ENCODE peak calls at places on chromosomes 4 and X, in seven cellular contexts. D is SJSA1, P is mammary epithelial cell, X is MM.1S, I is Caco-2, S is cardiac muscle cell, O is GM23338. G is an unnamed sample. For H3K4me1 and H3K27me3, the result is how much of the 10 kb centered on the place peaks cover.

GRCh38 chr4:98283219-98284199 is 22.3 kb downstream of the RAP1GDS1 start:
- DNase-seq in I (no peak), P (peak), S (no peak), O (no peak), D (no peak), X (no peak), G (no peak)

GRCh38 chr4:12242354-12242753 is 813.7 kb upstream of the HS3ST1 start:
- DNase-seq in I (no peak), S (no peak), X (no peak), O (no peak), P (no peak), D (no peak), G (no peak)

GRCh38 chrX:138519296-138519695 is 192.2 kb downstream of the FGF13 start:
- DNase-seq in O (peak), D (no peak), I (no peak), X (no peak), S (peak), P (no peak), G (no peak)

GRCh38 chrX:133412246-133412645 is 3.0 kb downstream of the GPC4 start:
- DNase-seq in D (peak), O (no peak), P (no peak), S (no peak), X (no peak), I (no peak), G (no peak)

GRCh38 chrX:94058728-94059382 is 384.8 kb downstream of the FAM133A start:
- DNase-seq in D (no peak), I (peak), O (peak), P (peak), X (peak), S (peak), G (no peak)

GRCh38 chr4:174457468-174457867 is 64.8 kb downstream of the HPGD start:
- DNase-seq in X (no peak), I (no peak), P (no peak), O (no peak), D (no peak), S (no peak), G (no peak)

GRCh38 chrX:352181-352580 is 33.6 kb upstream of the GTPBP6 start:
- DNase-seq in I (no peak), X (no peak), D (no peak), O (no peak), S (no peak), P (no peak), G (no peak)

GRCh38 chrX:16743604-16744325 is 24.4 kb downstream of the SYAP1 start:
- DNase-seq in D (no peak), O (no peak), S (no peak), I (no peak), P (peak), X (no peak), G (no peak)

GRCh38 chr4:15153662-15154061 is 151.4 kb downstream of the CPEB2 start:
- DNase-seq in S (no peak), D (no peak), O (no peak), P (no peak), I (no peak), X (no peak), G (no peak)

GRCh38 chr4:107902715-107903114 is 28.6 kb upstream of the CYP2U1 start:
- DNase-seq in X (no peak), D (no peak), P (no peak), S (no peak), I (no peak), O (no peak), G (no peak)

GRCh38 chr4:153038493-153039311 is 102.6 kb downstream of the FHDC1 start:
- DNase-seq in D (no peak), S (no peak), X (no peak), O (peak), I (peak), P (no peak), G (no peak)

GRCh38 chr4:26181616-26182015 is 139.2 kb upstream of the RBPJ start:
- DNase-seq in D (no peak), X (no peak), P (peak), S (no peak), I (no peak), O (no peak), G (no peak)

GRCh38 chr4:181517521-181517920 is 725.7 kb upstream of the TENM3 start:
- DNase-seq in P (no peak), O (no peak), I (no peak), D (no peak), S (no peak), X (no peak), G (no peak)

GRCh38 chrX:138006176-138006575 is 440.2 kb downstream of the ZIC3 start:
- DNase-seq in I (no peak), D (no peak), X (no peak), S (no peak), O (no peak), P (no peak), G (no peak)

GRCh38 chr4:142705820-142706219 is 140.3 kb downstream of the INPP4B start:
- DNase-seq in P (no peak), S (no peak), D (no peak), I (no peak), X (no peak), O (no peak), G (no peak)

GRCh38 chr4:40546506-40546905 is 83.2 kb downstream of the RBM47 start:
- DNase-seq in P (no peak), X (no peak), I (peak), D (no peak), S (no peak), O (no peak), G (no peak)

GRCh38 chr4:126906466-126906865 is 726.3 kb upstream of the INTU start:
- DNase-seq in X (no peak), I (no peak), S (no peak), P (no peak), O (peak), D (no peak), G (no peak)

GRCh38 chrX:155747520-155747919 is 133.6 kb upstream of the VAMP7 start:
- DNase-seq in X (no peak), S (no peak), P (peak), I (no peak), O (no peak), D (no peak), G (no peak)

GRCh38 chr4:153274967-153275366 is 69.5 kb upstream of the MND1 start:
- DNase-seq in P (peak), S (no peak), O (no peak), X (no peak), D (no peak), I (no peak), G (no peak)

GRCh38 chr4:164930647-164931046 is 46.8 kb downstream of the TRIM61 start:
- DNase-seq in D (no peak), X (no peak), O (no peak), S (no peak), P (no peak), I (no peak), G (no peak)

GRCh38 chr4:7727727-7728126 is 211.9 kb downstream of the AFAP1 start:
- DNase-seq in P (peak), X (no peak), O (no peak), D (no peak), I (no peak), S (no peak), G (no peak)

GRCh38 chr4:150217804-150218203 is 139.6 kb downstream of the DCLK2 start:
- DNase-seq in I (no peak), D (no peak), S (no peak), X (no peak), O (no peak), P (no peak), G (no peak)

GRCh38 chr4:118352843-118353373 is at the start of gene PRSS12:
- DNase-seq in D (peak), S (peak), X (peak), I (peak), P (peak), O (peak), G (peak)

GRCh38 chrX:153919281-153919680 is 6.8 kb downstream of the ARHGAP4 start:
- DNase-seq in O (no peak), S (no peak), X (no peak), P (no peak), D (no peak), I (no peak), G (no peak)

GRCh38 chr4:153564630-153565525 is 98.7 kb downstream of the TMEM131L start:
- DNase-seq in P (no peak), O (no peak), I (peak), S (no peak), D (peak), X (no peak), G (no peak)

GRCh38 chrX:108439434-108439883 is at the start of gene COL4A5:
- DNase-seq in S (peak), O (peak), I (peak), X (peak), P (peak), D (peak), G (peak)

DNA sequence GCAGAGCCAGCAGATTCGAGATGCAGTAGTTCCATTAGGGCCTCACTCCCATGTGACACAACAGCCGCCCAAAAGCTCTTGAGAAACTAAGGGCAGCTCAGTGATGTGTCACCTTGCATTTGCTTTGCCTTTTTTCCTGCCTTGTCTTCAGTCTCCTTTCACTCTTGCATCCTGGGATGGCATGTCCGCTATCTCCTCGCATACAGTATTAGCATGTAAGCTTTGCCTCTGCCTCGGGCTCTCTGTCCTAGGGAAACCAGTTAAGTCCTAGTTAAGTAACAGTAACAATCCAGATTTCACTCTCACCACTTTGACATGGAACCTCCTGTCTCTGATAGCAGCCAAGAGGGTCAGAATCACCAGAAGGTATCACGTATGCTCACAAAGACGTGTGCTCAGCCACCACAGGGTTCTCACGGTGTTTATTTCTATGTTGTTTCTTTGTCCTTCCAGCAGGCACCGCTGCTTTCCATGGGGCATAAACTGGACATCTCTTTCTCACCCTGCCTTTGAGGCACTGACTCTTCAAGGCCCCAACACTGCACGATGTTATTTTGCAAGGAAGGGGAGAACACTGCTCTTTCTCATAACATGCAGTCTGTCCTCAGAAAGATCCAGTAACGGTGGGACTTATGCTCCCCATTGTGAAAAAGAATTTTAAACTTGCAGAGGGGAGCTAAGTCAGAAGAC is 26.7 kb upstream of the SORBS2 start:
- DNase-seq in O (no peak), X (no peak), D (no peak), I (no peak), P (no peak), S (no peak), G (no peak)
- H3K4me3 ChIP-seq in O (no peak), X (no peak), D (no peak), I (no peak), P (no peak), S (no peak), G (no peak)

DNA sequence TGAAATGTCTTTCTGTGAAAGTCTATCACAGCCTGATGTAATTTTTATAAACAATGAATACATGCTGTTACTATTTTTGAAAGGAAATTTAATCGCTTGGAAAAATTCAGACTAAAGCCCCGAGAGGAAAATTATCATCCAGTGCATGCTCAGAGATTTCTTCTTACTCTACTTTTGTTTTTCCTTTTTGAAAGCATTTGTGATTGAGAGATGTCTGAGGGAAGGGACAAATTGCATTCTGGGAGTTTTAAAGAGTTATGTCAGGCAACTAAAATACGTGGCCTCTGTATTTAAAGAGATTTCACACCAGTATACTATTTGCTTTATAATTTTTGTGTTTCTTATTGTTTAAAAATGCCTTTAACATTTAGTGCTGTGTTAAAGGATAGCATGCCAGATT is 1.4 kb upstream of the ZFX start:
- DNase-seq in D (no peak), I (no peak), P (no peak), O (no peak), X (peak), S (no peak), G (no peak)
- H3K4me1 ChIP-seq in D (under half), I (under half), P (under half), O (under half), X (under half), S (under half), G (under half)

DNA sequence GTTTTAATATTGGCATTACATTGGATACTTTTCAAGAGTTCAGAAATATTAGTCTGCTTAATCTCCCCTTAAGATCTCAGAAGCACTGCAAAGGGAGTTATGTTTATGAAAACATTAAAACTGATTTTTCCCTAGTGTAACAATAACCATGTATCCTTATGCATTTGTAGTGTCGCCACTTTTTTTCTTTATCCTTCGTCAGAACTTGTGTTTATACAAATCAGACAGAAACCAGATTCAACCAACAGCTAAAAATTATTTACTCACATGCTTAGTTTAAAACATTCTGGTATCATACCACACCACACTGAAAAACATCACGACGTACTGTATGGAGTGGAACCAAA is 1.3 kb downstream of the SETD7 start:
- DNase-seq in X (no peak), P (no peak), I (no peak), D (no peak), S (no peak), O (no peak), G (no peak)
- H3K27me3 ChIP-seq in X (under half), P (under half), I (under half), D (under half), S (under half), O (half or more), G (under half)

DNA sequence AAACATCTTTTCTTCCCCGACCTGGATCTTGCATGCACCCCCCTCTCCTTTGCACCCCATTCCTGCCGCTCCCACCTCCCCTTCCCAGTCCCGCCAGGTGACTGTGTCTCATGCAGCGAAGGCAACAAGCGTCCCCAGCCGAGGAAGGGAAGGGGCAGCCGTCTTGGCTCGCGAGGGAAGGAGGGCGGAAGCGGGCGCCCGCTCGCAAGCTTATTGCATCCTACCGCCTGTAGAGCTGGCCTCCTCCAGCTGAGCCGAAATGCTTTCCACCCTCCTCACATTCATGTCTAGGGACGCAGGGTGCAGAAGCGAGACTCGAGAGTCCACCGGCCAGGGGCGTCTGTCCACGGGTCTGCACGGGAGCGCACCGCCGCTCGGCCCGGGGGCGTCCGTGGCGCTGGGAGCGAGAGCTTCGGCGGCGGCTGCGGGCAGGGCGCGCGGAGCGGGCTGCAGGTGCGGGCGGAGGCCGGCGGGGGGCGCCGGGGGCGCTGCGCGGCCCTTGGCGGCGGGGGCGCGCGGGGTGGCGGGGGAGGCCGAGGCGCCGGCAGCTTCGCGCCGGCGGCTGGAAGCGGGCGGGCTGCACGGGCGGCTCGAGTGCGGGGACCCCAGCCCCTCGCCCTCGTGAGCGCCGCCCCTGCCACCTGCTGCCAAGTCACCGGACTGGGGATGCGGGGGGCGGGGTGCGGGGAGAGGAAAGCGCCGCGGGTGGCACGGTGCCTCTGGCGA is at the start of gene KCNIP4:
- DNase-seq in X (peak), P (peak), D (no peak), O (peak), S (peak), I (peak), G (peak)
- H3K4me3 ChIP-seq in X (peak), P (peak), D (no peak), O (peak), S (peak), I (no peak), G (no peak)

GRCh38 chr4:158458271-158458895 is 63.3 kb upstream of the RXFP1 start:
- DNase-seq in P (peak), I (no peak), O (no peak), X (no peak), S (no peak), D (no peak), G (no peak)

GRCh38 chr4:158459085-158459820 is 62.4 kb upstream of the RXFP1 start:
- DNase-seq in X (no peak), O (peak), P (peak), S (no peak), I (no peak), D (no peak), G (no peak)

GRCh38 chr4:158462611-158463010 is 59.1 kb upstream of the RXFP1 start:
- DNase-seq in S (no peak), O (no peak), X (no peak), P (peak), I (no peak), D (no peak), G (no peak)

DNA sequence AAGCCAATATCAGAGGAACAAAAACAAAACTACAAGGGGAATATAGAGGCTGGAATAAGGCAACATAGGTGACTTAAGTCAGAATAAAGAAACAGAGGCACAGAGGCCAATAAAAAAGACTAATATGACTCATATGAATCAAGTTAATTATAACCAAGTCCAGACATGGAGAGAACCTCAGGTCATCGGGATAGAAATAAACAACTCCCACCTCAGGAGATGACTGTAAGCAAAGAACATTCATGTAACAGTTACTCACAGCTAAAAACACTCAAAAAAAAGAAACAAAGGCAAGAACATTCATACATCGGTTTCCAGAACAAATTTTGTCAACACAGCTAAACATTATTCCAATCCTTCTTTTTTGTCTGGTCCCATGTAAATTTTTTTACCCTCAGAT is 60.3 kb upstream of the RXFP1 start:
- DNase-seq in D (no peak), O (no peak), P (peak), X (no peak), S (no peak), I (no peak), G (no peak)
- H3K4me1 ChIP-seq in D (under half), O (under half), P (half or more), X (under half), S (under half), I (under half), G (under half)